ENCODE peak calls at places on chromosomes 1 and 21, in five cellular contexts. One of them, this sample, is unnamed.

GRCh38 chr1:229848762-229849677 is 218.0 kb upstream of the GALNT2 start:
- DNase-seq in HCT116: peak; percentile 39
- DNase-seq in K562: peak; percentile 61
- DNase-seq in HepG2: peak; percentile 38
- DNase-seq in SK-N-SH: peak; percentile 48
- DNase-seq in this sample: no peak

GRCh38 chr1:36871146-36871971 is 163.0 kb downstream of the GRIK3 start:
- DNase-seq in HCT116: no peak
- DNase-seq in K562: no peak
- DNase-seq in HepG2: no peak
- DNase-seq in SK-N-SH: peak; percentile 68
- DNase-seq in this sample: no peak

GRCh38 chr1:196409586-196409985 is 198.7 kb downstream of the KCNT2 start:
- DNase-seq in HCT116: no peak
- DNase-seq in K562: no peak
- DNase-seq in HepG2: no peak
- DNase-seq in SK-N-SH: no peak
- DNase-seq in this sample: no peak

GRCh38 chr1:80534606-80535360 is 1266.0 kb upstream of the ADGRL2 start:
- DNase-seq in HCT116: peak; percentile 55
- DNase-seq in K562: no peak
- DNase-seq in HepG2: no peak
- DNase-seq in SK-N-SH: no peak
- DNase-seq in this sample: no peak

GRCh38 chr1:231494439-231495110 is 33.9 kb upstream of the TSNAX start:
- DNase-seq in HCT116: no peak
- DNase-seq in K562: no peak
- DNase-seq in HepG2: no peak
- DNase-seq in SK-N-SH: no peak
- DNase-seq in this sample: no peak

GRCh38 chr1:183633676-183634343 is 1.8 kb downstream of the ARPC5 start:
- DNase-seq in HCT116: peak; percentile 63
- DNase-seq in K562: peak; percentile 36
- DNase-seq in HepG2: peak; percentile 89
- DNase-seq in SK-N-SH: peak; percentile 46
- DNase-seq in this sample: peak; percentile 73

GRCh38 chr1:114468710-114469468 is 42.1 kb downstream of the TRIM33 start:
- DNase-seq in HCT116: no peak
- DNase-seq in K562: no peak
- DNase-seq in HepG2: no peak
- DNase-seq in SK-N-SH: no peak
- DNase-seq in this sample: no peak

GRCh38 chr1:212928323-212929281 is 21.7 kb upstream of the VASH2 start:
- DNase-seq in HCT116: no peak
- DNase-seq in K562: no peak
- DNase-seq in HepG2: no peak
- DNase-seq in SK-N-SH: peak; percentile 49
- DNase-seq in this sample: peak; percentile 65

GRCh38 chr1:93591833-93592635 is 89.6 kb downstream of the BCAR3 start:
- DNase-seq in HCT116: no peak
- DNase-seq in K562: peak; percentile 35
- DNase-seq in HepG2: peak; percentile 90
- DNase-seq in SK-N-SH: peak; percentile 85
- DNase-seq in this sample: peak; percentile 46

GRCh38 chr1:206456577-206457375 is 13.5 kb upstream of the IKBKE start:
- DNase-seq in HCT116: no peak
- DNase-seq in K562: no peak
- DNase-seq in HepG2: no peak
- DNase-seq in SK-N-SH: no peak
- DNase-seq in this sample: no peak

GRCh38 chr1:78792756-78793155 is 143.1 kb downstream of the IFI44 start:
- DNase-seq in HCT116: no peak
- DNase-seq in K562: no peak
- DNase-seq in HepG2: no peak
- DNase-seq in SK-N-SH: no peak
- DNase-seq in this sample: no peak

GRCh38 chr1:232728507-232729263 is 76.5 kb upstream of the MAP10 start:
- DNase-seq in HCT116: no peak
- DNase-seq in K562: no peak
- DNase-seq in HepG2: no peak
- DNase-seq in SK-N-SH: no peak
- DNase-seq in this sample: no peak

GRCh38 chr1:3459940-3460652 is 5.6 kb downstream of the ARHGEF16 start:
- DNase-seq in HCT116: no peak
- DNase-seq in K562: no peak
- DNase-seq in HepG2: peak; percentile 75
- DNase-seq in SK-N-SH: no peak
- DNase-seq in this sample: no peak

GRCh38 chr21:42711667-42712066 is 58.2 kb downstream of the PDE9A start:
- DNase-seq in HCT116: no peak
- DNase-seq in K562: no peak
- DNase-seq in HepG2: peak; percentile 90
- DNase-seq in SK-N-SH: no peak
- DNase-seq in this sample: no peak
- TF ChIP-seq ZBTB33 in HCT116: no peak
- TF ChIP-seq ZBTB33 in K562: no peak
- TF ChIP-seq ZBTB33 in HepG2: no peak
- TF ChIP-seq ZBTB33 in SK-N-SH: no peak
- TF ChIP-seq ZBTB33 in this sample: no peak

GRCh38 chr1:63717511-63718120 is 56.2 kb upstream of the ROR1 start:
- DNase-seq in HCT116: no peak
- DNase-seq in K562: no peak
- DNase-seq in HepG2: no peak
- DNase-seq in SK-N-SH: no peak
- DNase-seq in this sample: no peak

GRCh38 chr1:63713627-63714481 is 60.0 kb upstream of the ROR1 start:
- DNase-seq in HCT116: peak; percentile 57
- DNase-seq in K562: no peak
- DNase-seq in HepG2: no peak
- DNase-seq in SK-N-SH: no peak
- DNase-seq in this sample: no peak

GRCh38 chr1:63714482-63714760 is 59.4 kb upstream of the ROR1 start:
- DNase-seq in HCT116: no peak
- DNase-seq in K562: no peak
- DNase-seq in HepG2: no peak
- DNase-seq in SK-N-SH: no peak
- DNase-seq in this sample: no peak

GRCh38 chr1:63721531-63722189 is 52.2 kb upstream of the ROR1 start:
- DNase-seq in HCT116: no peak
- DNase-seq in K562: no peak
- DNase-seq in HepG2: no peak
- DNase-seq in SK-N-SH: peak; percentile 42
- DNase-seq in this sample: no peak

GRCh38 chr1:63718464-63719075 is 55.2 kb upstream of the ROR1 start:
- DNase-seq in HCT116: no peak
- DNase-seq in K562: no peak
- DNase-seq in HepG2: no peak
- DNase-seq in SK-N-SH: no peak
- DNase-seq in this sample: no peak
- TF ChIP-seq ZBTB33 in HCT116: no peak
- TF ChIP-seq ZBTB33 in K562: no peak
- TF ChIP-seq ZBTB33 in HepG2: no peak
- TF ChIP-seq ZBTB33 in SK-N-SH: no peak
- TF ChIP-seq ZBTB33 in this sample: no peak

DNA sequence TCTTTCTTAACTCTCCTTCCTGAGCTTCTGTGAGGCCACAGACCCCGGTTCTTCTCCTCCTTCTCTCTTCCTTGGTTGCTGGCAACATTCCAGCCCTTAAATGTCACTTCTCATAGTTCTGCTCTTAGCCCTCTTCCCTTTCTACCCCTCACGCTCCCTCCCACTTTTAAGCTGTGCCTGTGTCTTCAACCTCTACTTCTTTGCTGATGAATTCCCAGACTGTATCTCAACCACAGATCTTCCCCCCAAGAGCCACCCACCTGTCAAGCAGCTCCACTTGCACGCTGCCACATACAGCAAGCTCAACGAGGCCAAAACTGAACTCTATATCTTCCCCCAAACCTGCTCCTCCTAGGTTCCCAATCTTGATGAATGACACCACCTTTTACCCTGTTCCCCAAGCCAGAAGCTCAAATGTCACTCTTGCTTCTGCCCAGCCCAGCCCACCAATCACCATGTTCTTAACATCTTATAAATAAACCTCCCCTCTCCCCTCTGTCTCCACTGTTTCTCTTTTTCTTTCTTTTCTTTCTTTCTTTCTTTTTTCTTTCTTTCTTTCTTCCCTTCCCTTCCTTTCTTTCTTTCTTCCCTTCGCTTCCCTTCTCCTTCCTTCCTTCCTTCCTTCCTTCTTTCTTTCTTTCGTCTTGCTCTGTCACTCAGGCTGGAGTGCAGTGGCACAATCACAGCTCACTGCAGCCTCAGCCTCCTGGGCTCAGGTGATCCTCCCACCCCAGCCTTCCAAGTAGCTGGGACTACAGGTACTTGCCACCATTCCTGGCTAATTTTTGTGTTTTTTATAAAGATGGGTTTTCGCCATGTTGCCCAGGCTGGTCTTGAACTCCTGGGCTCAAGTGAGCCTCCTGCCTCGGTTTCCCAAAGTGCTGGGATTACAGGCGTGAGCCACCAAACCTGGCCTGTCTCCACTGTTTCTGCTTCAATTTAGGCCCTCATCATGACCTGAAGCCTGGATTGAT is 19.8 kb upstream of the PTP4A2 start:
- DNase-seq in HCT116: no peak
- DNase-seq in K562: peak; percentile 61
- DNase-seq in HepG2: no peak
- DNase-seq in SK-N-SH: no peak
- DNase-seq in this sample: peak; percentile 84
- TF ChIP-seq ZBTB33 in HCT116: no peak
- TF ChIP-seq ZBTB33 in K562: no peak
- TF ChIP-seq ZBTB33 in HepG2: no peak
- TF ChIP-seq ZBTB33 in SK-N-SH: no peak
- TF ChIP-seq ZBTB33 in this sample: no peak

DNA sequence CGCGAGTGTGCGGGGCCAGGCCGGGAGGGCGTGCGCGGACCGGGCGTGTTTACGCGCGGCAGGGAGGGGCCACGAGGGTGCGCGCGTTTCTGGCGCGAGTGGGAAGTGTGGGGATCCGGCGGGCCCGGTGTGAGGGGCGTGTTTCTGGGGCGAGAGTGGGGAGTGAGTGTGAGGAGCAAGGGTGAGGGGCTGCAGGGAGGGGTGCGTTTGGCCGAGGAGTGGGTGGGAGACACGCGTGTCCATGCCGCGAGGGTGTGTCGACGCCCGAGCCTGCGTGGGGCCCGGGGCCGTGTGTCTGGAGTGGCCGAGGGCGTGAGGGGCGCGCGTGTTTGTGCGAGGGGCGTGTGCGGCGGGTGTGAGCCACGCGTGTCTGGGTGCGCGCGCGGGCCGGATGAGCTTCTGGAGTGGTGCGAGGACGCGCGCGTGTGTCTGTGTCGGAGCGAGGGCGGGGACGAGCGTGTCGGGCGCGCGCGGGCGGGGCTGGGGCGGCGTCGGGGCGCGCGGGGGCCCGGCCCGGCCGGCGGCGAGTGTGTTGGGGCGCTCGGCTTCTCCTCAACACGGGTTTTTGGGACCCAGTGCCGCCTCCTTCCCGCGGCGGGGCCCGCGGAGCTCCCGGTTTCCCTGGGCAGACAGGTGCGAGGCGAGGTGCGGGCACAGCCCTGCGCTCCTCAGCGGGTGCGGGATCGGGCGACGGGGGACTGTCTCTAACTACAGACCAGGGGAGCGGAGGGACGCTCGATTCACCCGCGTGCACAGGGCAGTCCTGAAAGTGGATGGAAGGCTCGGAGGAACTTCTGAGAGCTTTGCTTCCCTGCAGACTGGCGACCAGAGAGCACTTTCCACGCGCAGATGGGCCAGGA is 65.8 kb upstream of the VAMP3 start:
- DNase-seq in HCT116: no peak
- DNase-seq in K562: no peak
- DNase-seq in HepG2: no peak
- DNase-seq in SK-N-SH: peak; percentile 69
- DNase-seq in this sample: no peak
- TF ChIP-seq ZBTB33 in HCT116: no peak
- TF ChIP-seq ZBTB33 in K562: peak; percentile 97
- TF ChIP-seq ZBTB33 in HepG2: peak; percentile 59
- TF ChIP-seq ZBTB33 in SK-N-SH: no peak
- TF ChIP-seq ZBTB33 in this sample: no peak

GRCh38 chr1:154711416-154711815 is 103.4 kb upstream of the ADAR start:
- DNase-seq in HCT116: no peak
- DNase-seq in K562: no peak
- DNase-seq in HepG2: no peak
- DNase-seq in SK-N-SH: no peak
- DNase-seq in this sample: no peak

GRCh38 chr1:154710091-154710490 is 102.1 kb upstream of the ADAR start:
- DNase-seq in HCT116: no peak
- DNase-seq in K562: no peak
- DNase-seq in HepG2: no peak
- DNase-seq in SK-N-SH: no peak
- DNase-seq in this sample: no peak

GRCh38 chr1:154706851-154707250 is 98.9 kb upstream of the ADAR start:
- DNase-seq in HCT116: no peak
- DNase-seq in K562: no peak
- DNase-seq in HepG2: no peak
- DNase-seq in SK-N-SH: no peak
- DNase-seq in this sample: no peak

GRCh38 chr1:154705544-154705943 is 97.6 kb upstream of the ADAR start:
- DNase-seq in HCT116: no peak
- DNase-seq in K562: no peak
- DNase-seq in HepG2: no peak
- DNase-seq in SK-N-SH: no peak
- DNase-seq in this sample: no peak

DNA sequence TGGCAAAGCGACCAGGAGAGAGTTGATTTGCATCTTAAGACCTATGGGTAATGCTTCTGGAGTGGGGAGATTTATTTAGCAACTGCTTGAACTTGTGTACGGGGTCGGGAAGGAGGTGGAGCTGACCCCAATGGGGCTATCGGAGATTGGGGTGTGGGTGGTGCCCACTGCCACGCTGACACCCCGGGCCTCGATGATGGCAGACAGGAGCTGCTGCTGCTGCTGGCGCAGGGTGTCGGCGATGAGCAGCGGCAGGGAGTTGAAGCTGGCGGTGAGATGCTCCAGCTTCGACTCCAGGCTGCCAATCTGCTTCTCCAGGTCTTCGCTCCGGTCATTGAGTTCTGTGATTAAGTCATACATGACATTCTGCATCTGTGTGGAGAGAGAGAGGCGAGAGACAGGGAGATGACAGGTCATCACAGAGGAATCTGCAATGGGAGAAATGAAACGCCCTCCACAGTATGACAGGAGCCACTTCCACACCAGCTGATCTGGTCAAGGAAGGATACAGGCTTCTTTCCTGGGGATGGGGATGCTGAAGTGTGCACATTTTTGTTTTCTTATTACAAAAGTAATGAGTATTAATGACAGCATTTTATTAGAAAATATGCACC is 100.0 kb upstream of the ADAR start:
- DNase-seq in HCT116: no peak
- DNase-seq in K562: no peak
- DNase-seq in HepG2: no peak
- DNase-seq in SK-N-SH: no peak
- DNase-seq in this sample: no peak
- TF ChIP-seq ZBTB33 in HCT116: no peak
- TF ChIP-seq ZBTB33 in K562: no peak
- TF ChIP-seq ZBTB33 in HepG2: no peak
- TF ChIP-seq ZBTB33 in SK-N-SH: no peak
- TF ChIP-seq ZBTB33 in this sample: no peak